ENCODE peak calls at places on chromosomes 6 and 20, in five cellular contexts. S, L, E, U and W are unnamed samples.

GRCh38 chr6:144305985-144306384 is 20.9 kb downstream of the UTRN start:
- DNase-seq in L (peak; percentile 69), E (no peak), U (peak; percentile 62), S (no peak), W (no peak)

GRCh38 chr20:32452776-32453466 is 94.8 kb downstream of the ASXL1 start:
- DNase-seq in U (no peak), S (no peak), E (no peak), L (no peak), W (no peak)

GRCh38 chr6:157066781-157067491 is 256.4 kb downstream of the TMEM242 start:
- DNase-seq in E (peak; percentile 26), S (no peak), U (no peak), L (no peak), W (no peak)

GRCh38 chr6:150452642-150453243 is 83.9 kb downstream of the IYD start:
- DNase-seq in L (no peak), S (no peak), U (no peak), E (no peak), W (no peak)

GRCh38 chr6:90575267-90575666 is 11.6 kb downstream of the MAP3K7 start:
- DNase-seq in S (no peak), L (no peak), U (no peak), E (no peak), W (no peak)

GRCh38 chr6:35184580-35185301 is 29.0 kb upstream of the SCUBE3 start:
- DNase-seq in L (no peak), E (no peak), S (no peak), U (no peak), W (no peak)

GRCh38 chr6:156425374-156425773 is 351.8 kb upstream of the ARID1B start:
- DNase-seq in U (peak; percentile 90), S (no peak), E (peak; percentile 38), L (peak; percentile 91), W (peak; percentile 88)

GRCh38 chr20:58237318-58238182 is 9.1 kb upstream of the ANKRD60 start:
- DNase-seq in U (peak; percentile 82), L (peak; percentile 35), S (no peak), E (peak; percentile 32), W (no peak)

GRCh38 chr20:61349447-61350165 is 97.5 kb downstream of the CDH4 start:
- DNase-seq in S (no peak), E (no peak), L (no peak), U (no peak), W (no peak)

GRCh38 chr6:53793318-53793975 is 1.4 kb upstream of the LRRC1 start:
- DNase-seq in U (peak; percentile 40), E (peak; percentile 71), L (peak; percentile 60), S (peak; percentile 38), W (no peak)

GRCh38 chr6:123716506-123716905 is 79.8 kb upstream of the TRDN start:
- DNase-seq in L (no peak), U (no peak), E (no peak), S (no peak), W (no peak)

GRCh38 chr20:34931771-34932170 is 23.8 kb downstream of the GSS start:
- DNase-seq in E (no peak), S (no peak), U (no peak), L (no peak), W (no peak)

GRCh38 chr20:54084727-54085368 is 14.5 kb upstream of the BCAS1 start:
- DNase-seq in S (no peak), L (no peak), E (no peak), U (no peak), W (no peak)

GRCh38 chr6:9002833-9003232 is 567.5 kb upstream of the SLC35B3 start:
- DNase-seq in L (no peak), E (no peak), U (no peak), S (no peak), W (no peak)